ENCODE peak calls at places on chromosomes 4 and X, in ten cellular contexts. One of them, this sample, is unnamed.

GRCh38 chrX:100969936-100970335 is 428 bp downstream of the ARL13A start:
- DNase-seq in NCI-H1417: no peak
- DNase-seq in sciatic nerve: no peak
- DNase-seq in NCI-H774: no peak
- DNase-seq in NCI-H146: no peak
- DNase-seq in H54: no peak
- DNase-seq in A673: no peak
- DNase-seq in HTR-8/SVneo: no peak
- DNase-seq in right lobe of liver: no peak
- DNase-seq in psoas muscle: no peak
- DNase-seq in this sample: no peak

GRCh38 chrX:1423215-1423614 is 29.5 kb downstream of the ASMTL start:
- DNase-seq in NCI-H1417: no peak
- DNase-seq in sciatic nerve: peak; percentile 40
- DNase-seq in NCI-H774: no peak
- DNase-seq in NCI-H146: no peak
- DNase-seq in H54: no peak
- DNase-seq in A673: no peak
- DNase-seq in HTR-8/SVneo: no peak
- DNase-seq in right lobe of liver: no peak
- DNase-seq in psoas muscle: no peak
- DNase-seq in this sample: no peak

GRCh38 chrX:139126493-139126892 is 404.0 kb upstream of the F9 start:
- DNase-seq in NCI-H1417: peak; percentile 3
- DNase-seq in sciatic nerve: no peak
- DNase-seq in NCI-H774: no peak
- DNase-seq in NCI-H146: peak; percentile 7
- DNase-seq in H54: no peak
- DNase-seq in A673: peak; percentile 66
- DNase-seq in HTR-8/SVneo: no peak
- DNase-seq in right lobe of liver: no peak
- DNase-seq in psoas muscle: peak; percentile 10
- DNase-seq in this sample: no peak

GRCh38 chrX:54891573-54891972 is 29.1 kb upstream of the TRO start:
- DNase-seq in NCI-H1417: no peak
- DNase-seq in sciatic nerve: no peak
- DNase-seq in NCI-H774: peak; percentile 35
- DNase-seq in NCI-H146: peak; percentile 14
- DNase-seq in H54: no peak
- DNase-seq in A673: peak; percentile 47
- DNase-seq in HTR-8/SVneo: no peak
- DNase-seq in right lobe of liver: no peak
- DNase-seq in psoas muscle: no peak
- DNase-seq in this sample: no peak

GRCh38 chrX:12929701-12930100 is 23.3 kb downstream of the TLR8 start:
- DNase-seq in NCI-H1417: no peak
- DNase-seq in sciatic nerve: no peak
- DNase-seq in NCI-H774: no peak
- DNase-seq in NCI-H146: no peak
- DNase-seq in H54: no peak
- DNase-seq in A673: no peak
- DNase-seq in HTR-8/SVneo: no peak
- DNase-seq in right lobe of liver: no peak
- DNase-seq in psoas muscle: no peak
- DNase-seq in this sample: no peak

GRCh38 chrX:138128025-138128671 is 562.2 kb downstream of the ZIC3 start:
- DNase-seq in NCI-H1417: peak; percentile 24
- DNase-seq in sciatic nerve: no peak
- DNase-seq in NCI-H774: peak; percentile 44
- DNase-seq in NCI-H146: peak; percentile 37
- DNase-seq in H54: no peak
- DNase-seq in A673: peak; percentile 73
- DNase-seq in HTR-8/SVneo: peak; percentile 0
- DNase-seq in right lobe of liver: no peak
- DNase-seq in psoas muscle: no peak
- DNase-seq in this sample: no peak

GRCh38 chr4:134388351-134388750 is 186.8 kb upstream of the PABPC4L start:
- DNase-seq in NCI-H1417: no peak
- DNase-seq in sciatic nerve: no peak
- DNase-seq in NCI-H774: no peak
- DNase-seq in NCI-H146: no peak
- DNase-seq in H54: no peak
- DNase-seq in A673: no peak
- DNase-seq in HTR-8/SVneo: no peak
- DNase-seq in right lobe of liver: no peak
- DNase-seq in psoas muscle: no peak
- DNase-seq in this sample: no peak

GRCh38 chr4:143391895-143392294 is 55.2 kb downstream of the GAB1 start:
- DNase-seq in NCI-H1417: no peak
- DNase-seq in sciatic nerve: no peak
- DNase-seq in NCI-H774: no peak
- DNase-seq in NCI-H146: no peak
- DNase-seq in H54: no peak
- DNase-seq in A673: no peak
- DNase-seq in HTR-8/SVneo: no peak
- DNase-seq in right lobe of liver: no peak
- DNase-seq in psoas muscle: no peak
- DNase-seq in this sample: no peak

GRCh38 chr4:43163101-43163792 is 270.7 kb downstream of the GRXCR1 start:
- DNase-seq in NCI-H1417: peak; percentile 9
- DNase-seq in sciatic nerve: no peak
- DNase-seq in NCI-H774: peak; percentile 2
- DNase-seq in NCI-H146: no peak
- DNase-seq in H54: no peak
- DNase-seq in A673: no peak
- DNase-seq in HTR-8/SVneo: no peak
- DNase-seq in right lobe of liver: no peak
- DNase-seq in psoas muscle: no peak
- DNase-seq in this sample: no peak

GRCh38 chr4:7649741-7650531 is 215.2 kb upstream of the PSAPL1 start:
- DNase-seq in NCI-H1417: no peak
- DNase-seq in sciatic nerve: no peak
- DNase-seq in NCI-H774: no peak
- DNase-seq in NCI-H146: no peak
- DNase-seq in H54: peak; percentile 80
- DNase-seq in A673: no peak
- DNase-seq in HTR-8/SVneo: peak; percentile 93
- DNase-seq in right lobe of liver: peak; percentile 28
- DNase-seq in psoas muscle: peak; percentile 25
- DNase-seq in this sample: peak; percentile 87

GRCh38 chr4:175252642-175253041 is 334.5 kb downstream of the ADAM29 start:
- DNase-seq in NCI-H1417: no peak
- DNase-seq in sciatic nerve: no peak
- DNase-seq in NCI-H774: no peak
- DNase-seq in NCI-H146: no peak
- DNase-seq in H54: no peak
- DNase-seq in A673: no peak
- DNase-seq in HTR-8/SVneo: no peak
- DNase-seq in right lobe of liver: no peak
- DNase-seq in psoas muscle: no peak
- DNase-seq in this sample: no peak

GRCh38 chrX:36684053-36684452 is 324.1 kb upstream of the FAM47C start:
- DNase-seq in NCI-H1417: no peak
- DNase-seq in sciatic nerve: no peak
- DNase-seq in NCI-H774: no peak
- DNase-seq in NCI-H146: no peak
- DNase-seq in H54: no peak
- DNase-seq in A673: peak; percentile 18
- DNase-seq in HTR-8/SVneo: no peak
- DNase-seq in right lobe of liver: no peak
- DNase-seq in psoas muscle: no peak
- DNase-seq in this sample: no peak

GRCh38 chr4:169109276-169109675 is 99.2 kb upstream of the CBR4 start:
- DNase-seq in NCI-H1417: no peak
- DNase-seq in sciatic nerve: no peak
- DNase-seq in NCI-H774: no peak
- DNase-seq in NCI-H146: no peak
- DNase-seq in H54: no peak
- DNase-seq in A673: no peak
- DNase-seq in HTR-8/SVneo: no peak
- DNase-seq in right lobe of liver: no peak
- DNase-seq in psoas muscle: no peak
- DNase-seq in this sample: no peak

GRCh38 chr4:86223472-86223871 is 136.4 kb downstream of the MAPK10 start:
- DNase-seq in NCI-H1417: no peak
- DNase-seq in sciatic nerve: no peak
- DNase-seq in NCI-H774: no peak
- DNase-seq in NCI-H146: no peak
- DNase-seq in H54: peak; percentile 3
- DNase-seq in A673: peak; percentile 63
- DNase-seq in HTR-8/SVneo: no peak
- DNase-seq in right lobe of liver: no peak
- DNase-seq in psoas muscle: no peak
- DNase-seq in this sample: peak; percentile 20

GRCh38 chrX:105765691-105766090 is 56.6 kb upstream of the NRK start:
- DNase-seq in NCI-H1417: no peak
- DNase-seq in sciatic nerve: no peak
- DNase-seq in NCI-H774: no peak
- DNase-seq in NCI-H146: no peak
- DNase-seq in H54: no peak
- DNase-seq in A673: no peak
- DNase-seq in HTR-8/SVneo: no peak
- DNase-seq in right lobe of liver: no peak
- DNase-seq in psoas muscle: no peak
- DNase-seq in this sample: no peak

GRCh38 chrX:24241822-24242648 is 71.8 kb downstream of the SUPT20HL2 start:
- DNase-seq in NCI-H1417: peak; percentile 33
- DNase-seq in sciatic nerve: no peak
- DNase-seq in NCI-H774: peak; percentile 6
- DNase-seq in NCI-H146: peak; percentile 11
- DNase-seq in H54: no peak
- DNase-seq in A673: peak; percentile 80
- DNase-seq in HTR-8/SVneo: peak; percentile 84
- DNase-seq in right lobe of liver: no peak
- DNase-seq in psoas muscle: no peak
- DNase-seq in this sample: no peak

GRCh38 chr4:163111588-163111987 is 55.1 kb downstream of the NAF1 start:
- DNase-seq in NCI-H1417: no peak
- DNase-seq in sciatic nerve: no peak
- DNase-seq in NCI-H774: no peak
- DNase-seq in NCI-H146: no peak
- DNase-seq in H54: no peak
- DNase-seq in A673: peak; percentile 52
- DNase-seq in HTR-8/SVneo: no peak
- DNase-seq in right lobe of liver: no peak
- DNase-seq in psoas muscle: no peak
- DNase-seq in this sample: no peak

GRCh38 chrX:127649011-127649410 is 403.2 kb downstream of the ACTRT1 start:
- DNase-seq in NCI-H1417: no peak
- DNase-seq in sciatic nerve: no peak
- DNase-seq in NCI-H774: no peak
- DNase-seq in NCI-H146: no peak
- DNase-seq in H54: no peak
- DNase-seq in A673: no peak
- DNase-seq in HTR-8/SVneo: no peak
- DNase-seq in right lobe of liver: no peak
- DNase-seq in psoas muscle: no peak
- DNase-seq in this sample: no peak

GRCh38 chr4:142043509-142043908 is 407.1 kb downstream of the IL15 start:
- DNase-seq in NCI-H1417: no peak
- DNase-seq in sciatic nerve: no peak
- DNase-seq in NCI-H774: no peak
- DNase-seq in NCI-H146: no peak
- DNase-seq in H54: no peak
- DNase-seq in A673: no peak
- DNase-seq in HTR-8/SVneo: no peak
- DNase-seq in right lobe of liver: no peak
- DNase-seq in psoas muscle: no peak
- DNase-seq in this sample: peak; percentile 68

GRCh38 chrX:13177921-13178320 is 133.5 kb upstream of the FAM9C start:
- DNase-seq in NCI-H1417: peak; percentile 57
- DNase-seq in sciatic nerve: no peak
- DNase-seq in NCI-H774: peak; percentile 23
- DNase-seq in NCI-H146: peak; percentile 75
- DNase-seq in H54: no peak
- DNase-seq in A673: no peak
- DNase-seq in HTR-8/SVneo: no peak
- DNase-seq in right lobe of liver: no peak
- DNase-seq in psoas muscle: no peak
- DNase-seq in this sample: no peak

GRCh38 chr4:110619401-110620247 is 3.3 kb downstream of the PITX2 start:
- DNase-seq in NCI-H1417: no peak
- DNase-seq in sciatic nerve: no peak
- DNase-seq in NCI-H774: no peak
- DNase-seq in NCI-H146: no peak
- DNase-seq in H54: no peak
- DNase-seq in A673: no peak
- DNase-seq in HTR-8/SVneo: no peak
- DNase-seq in right lobe of liver: no peak
- DNase-seq in psoas muscle: no peak
- DNase-seq in this sample: no peak

GRCh38 chr4:25814737-25815136 is 48.1 kb downstream of the SEL1L3 start:
- DNase-seq in NCI-H1417: no peak
- DNase-seq in sciatic nerve: no peak
- DNase-seq in NCI-H774: no peak
- DNase-seq in NCI-H146: no peak
- DNase-seq in H54: no peak
- DNase-seq in A673: no peak
- DNase-seq in HTR-8/SVneo: no peak
- DNase-seq in right lobe of liver: no peak
- DNase-seq in psoas muscle: no peak
- DNase-seq in this sample: no peak

GRCh38 chrX:39619182-39620009 is 478.4 kb downstream of the BCOR start:
- DNase-seq in NCI-H1417: no peak
- DNase-seq in sciatic nerve: no peak
- DNase-seq in NCI-H774: no peak
- DNase-seq in NCI-H146: no peak
- DNase-seq in H54: no peak
- DNase-seq in A673: no peak
- DNase-seq in HTR-8/SVneo: peak; percentile 11
- DNase-seq in right lobe of liver: no peak
- DNase-seq in psoas muscle: no peak
- DNase-seq in this sample: no peak

GRCh38 chr4:38290360-38290759 is 330.2 kb downstream of the PTTG2 start:
- DNase-seq in NCI-H1417: no peak
- DNase-seq in sciatic nerve: no peak
- DNase-seq in NCI-H774: no peak
- DNase-seq in NCI-H146: no peak
- DNase-seq in H54: no peak
- DNase-seq in A673: peak; percentile 71
- DNase-seq in HTR-8/SVneo: peak; percentile 26
- DNase-seq in right lobe of liver: no peak
- DNase-seq in psoas muscle: no peak
- DNase-seq in this sample: no peak

GRCh38 chr4:23061431-23061830 is 368.7 kb downstream of the GBA3 start:
- DNase-seq in NCI-H1417: no peak
- DNase-seq in sciatic nerve: no peak
- DNase-seq in NCI-H774: no peak
- DNase-seq in NCI-H146: no peak
- DNase-seq in H54: no peak
- DNase-seq in A673: no peak
- DNase-seq in HTR-8/SVneo: no peak
- DNase-seq in right lobe of liver: no peak
- DNase-seq in psoas muscle: no peak
- DNase-seq in this sample: no peak

GRCh38 chrX:129981207-129981553 is 1.3 kb upstream of the BCORL1 start:
- DNase-seq in NCI-H1417: no peak
- DNase-seq in sciatic nerve: no peak
- DNase-seq in NCI-H774: no peak
- DNase-seq in NCI-H146: no peak
- DNase-seq in H54: no peak
- DNase-seq in A673: no peak
- DNase-seq in HTR-8/SVneo: no peak
- DNase-seq in right lobe of liver: no peak
- DNase-seq in psoas muscle: no peak
- DNase-seq in this sample: no peak

GRCh38 chr4:76208005-76208765 is 5.4 kb downstream of the SCARB2 start:
- DNase-seq in NCI-H1417: peak; percentile 50
- DNase-seq in sciatic nerve: peak; percentile 79
- DNase-seq in NCI-H774: peak; percentile 45
- DNase-seq in NCI-H146: no peak
- DNase-seq in H54: peak; percentile 40
- DNase-seq in A673: peak; percentile 39
- DNase-seq in HTR-8/SVneo: peak; percentile 22
- DNase-seq in right lobe of liver: peak; percentile 81
- DNase-seq in psoas muscle: peak; percentile 80
- DNase-seq in this sample: no peak

GRCh38 chrX:154369453-154370299 is 4.8 kb downstream of the FLNA start:
- DNase-seq in NCI-H1417: peak; percentile 35
- DNase-seq in sciatic nerve: peak; percentile 88
- DNase-seq in NCI-H774: no peak
- DNase-seq in NCI-H146: peak; percentile 86
- DNase-seq in H54: peak; percentile 78
- DNase-seq in A673: peak; percentile 94
- DNase-seq in HTR-8/SVneo: peak; percentile 71
- DNase-seq in right lobe of liver: peak; percentile 67
- DNase-seq in psoas muscle: peak; percentile 80
- DNase-seq in this sample: peak; percentile 74